ENCODE peak calls at places on chromosomes 11 and 22, in five cellular contexts. F, D, R, P and X are unnamed samples.

GRCh38 chr11:31246451-31247165 is 122.9 kb downstream of the DCDC1 start:
- DNase-seq in F (peak; percentile 18), D (no peak), R (peak; percentile 59), P (no peak), X (no peak)

GRCh38 chr11:75277211-75277805 is 36.7 kb downstream of the TPBGL start:
- DNase-seq in F (no peak), D (no peak), R (no peak), P (no peak), X (no peak)

GRCh38 chr11:108199446-108200321 is 22.8 kb downstream of the NPAT start:
- DNase-seq in F (peak; percentile 56), D (no peak), R (no peak), P (no peak), X (no peak)

GRCh38 chr11:62150887-62151736 is 27.3 kb downstream of the INCENP start:
- DNase-seq in F (no peak), D (no peak), R (no peak), P (no peak), X (peak; percentile 63)

GRCh38 chr11:4041731-4042391 is 52.7 kb upstream of the RRM1 start:
- DNase-seq in F (peak; percentile 52), D (no peak), R (no peak), P (no peak), X (no peak)

GRCh38 chr11:8661036-8661435 is 21.4 kb downstream of the TRIM66 start:
- DNase-seq in F (no peak), D (no peak), R (no peak), P (no peak), X (no peak)

GRCh38 chr11:393219-394033 is 583 bp upstream of the PKP3 start:
- DNase-seq in F (peak; percentile 57), D (no peak), R (peak; percentile 80), P (no peak), X (no peak)

GRCh38 chr11:64123102-64123434 is 42.8 kb downstream of the MACROD1 start:
- DNase-seq in F (no peak), D (peak; percentile 89), R (peak; percentile 70), P (no peak), X (no peak)

GRCh38 chr22:26406118-26406517 is 22.9 kb upstream of the ASPHD2 start:
- DNase-seq in F (peak; percentile 55), D (no peak), R (no peak), P (no peak), X (no peak)

GRCh38 chr11:66119348-66120133 is 49.5 kb downstream of the PACS1 start:
- DNase-seq in F (peak; percentile 94), D (no peak), R (no peak), P (no peak), X (no peak)

GRCh38 chr11:126700773-126701554 is 299.6 kb downstream of the KIRREL3 start:
- DNase-seq in F (no peak), D (no peak), R (no peak), P (no peak), X (no peak)

GRCh38 chr11:119743041-119743440 is 14.0 kb upstream of the NECTIN1 start:
- DNase-seq in F (no peak), D (no peak), R (no peak), P (no peak), X (no peak)

DNA sequence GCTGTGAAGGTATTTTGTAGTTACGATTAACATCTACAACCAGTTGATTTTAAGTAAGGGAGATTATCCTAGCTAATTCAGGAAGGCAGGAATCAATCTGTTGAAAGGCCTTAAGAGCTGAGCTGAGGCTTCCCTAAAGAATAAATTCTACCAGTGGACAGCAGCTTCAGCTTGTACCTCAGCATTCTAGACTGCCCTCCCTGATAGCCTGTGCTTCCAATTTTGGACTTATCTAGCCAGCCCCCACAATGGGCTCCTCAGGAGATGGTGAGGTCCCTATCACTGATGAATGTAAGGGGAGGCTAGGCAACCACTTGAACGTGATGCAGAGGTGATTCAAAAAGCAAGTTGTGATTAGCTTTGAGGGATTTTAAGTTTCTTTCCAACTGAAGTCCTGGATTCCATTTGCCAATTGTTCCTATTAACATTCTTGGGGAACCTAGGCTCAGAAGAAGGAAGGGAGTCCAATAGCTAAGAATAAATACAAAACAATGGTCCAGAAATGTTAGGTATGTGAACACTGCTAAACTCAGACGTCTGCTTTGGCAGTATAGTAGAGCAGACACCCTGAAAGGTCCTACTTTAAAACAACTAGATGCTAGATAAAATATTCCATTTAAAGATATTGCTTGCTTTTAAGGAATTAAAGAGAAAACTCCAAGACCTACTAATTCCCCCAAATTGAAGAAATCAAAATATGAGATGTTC is 404.3 kb upstream of the TENM4 start:
- DNase-seq in F (no peak), D (no peak), R (no peak), P (no peak), X (no peak)
- TF ChIP-seq CTCF in F (no peak), D (no peak), R (no peak), P (no peak), X (no peak)

GRCh38 chr11:45382133-45382878 is 96.2 kb upstream of the SYT13 start:
- DNase-seq in F (no peak), D (no peak), R (no peak), P (no peak), X (no peak)
- TF ChIP-seq CTCF in F (no peak), D (no peak), R (no peak), P (no peak), X (no peak)

DNA sequence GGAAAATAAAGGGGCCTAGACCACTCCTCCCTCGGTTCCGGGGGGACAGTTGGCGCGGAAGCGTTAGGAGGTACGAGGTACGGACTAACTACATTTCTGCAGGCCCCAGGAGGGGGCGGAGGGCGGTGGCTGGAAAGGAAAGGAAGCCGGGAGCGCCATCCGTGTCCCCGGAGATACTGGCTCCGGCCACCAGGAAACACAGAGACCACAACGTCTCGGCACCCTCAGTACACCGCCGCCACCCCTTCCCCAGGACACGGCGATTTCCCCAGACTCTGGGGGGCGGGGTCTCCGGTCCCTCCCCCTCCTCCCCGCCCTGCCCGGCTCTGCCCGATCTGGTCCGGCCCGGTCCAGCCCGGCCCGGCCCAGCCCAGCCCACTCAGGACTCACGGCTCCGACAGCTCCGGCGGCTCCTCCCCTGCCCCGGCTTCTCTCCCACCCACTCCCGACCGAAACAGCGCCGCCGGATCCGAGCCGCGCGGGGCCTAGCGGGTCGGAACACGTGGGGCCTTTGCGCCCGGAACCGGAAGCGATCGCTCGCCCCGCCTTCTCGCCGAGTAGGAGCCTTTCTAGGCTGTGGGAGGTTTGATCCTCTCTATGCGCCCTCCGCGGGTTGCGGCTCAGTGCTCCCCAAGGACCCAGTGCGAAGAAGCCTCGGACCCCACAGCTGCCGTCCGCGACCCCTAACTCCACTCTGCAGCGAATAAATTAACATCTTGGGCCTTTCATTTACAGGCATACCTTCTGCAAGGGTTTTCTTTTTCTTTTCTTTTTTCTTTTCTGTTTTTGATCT is at the start of gene ZNF202:
- DNase-seq in F (peak; percentile 90), D (peak; percentile 97), R (peak; percentile 85), P (peak; percentile 85), X (peak; percentile 41)
- TF ChIP-seq CTCF in F (peak; percentile 13), D (peak; percentile 20), R (no peak), P (peak; percentile 57), X (no peak)

DNA sequence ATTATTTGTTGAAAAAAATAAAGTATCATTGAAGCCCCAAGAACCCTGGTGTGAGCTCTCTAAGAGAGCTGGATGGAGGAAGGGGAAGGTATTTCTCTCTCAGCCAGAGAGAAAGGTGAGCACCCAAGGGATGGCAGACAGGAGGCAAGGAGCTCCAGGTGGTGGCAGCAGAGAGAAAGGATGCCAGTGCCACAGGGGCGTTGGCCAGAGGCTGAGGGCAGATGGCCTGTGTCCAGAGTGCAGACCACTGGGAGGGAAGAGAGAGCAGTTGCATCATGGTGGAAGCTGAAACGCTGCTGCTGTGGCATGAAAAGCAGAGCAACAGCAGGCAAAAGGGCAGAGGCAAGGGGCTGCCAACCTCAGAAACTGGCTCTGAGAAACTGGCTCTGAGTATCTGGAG is 8.5 kb downstream of the SPON1 start:
- DNase-seq in F (no peak), D (peak; percentile 39), R (no peak), P (no peak), X (no peak)
- TF ChIP-seq CTCF in F (peak; percentile 39), D (no peak), R (no peak), P (no peak), X (peak; percentile 61)

GRCh38 chr11:128506384-128506783 is 81.0 kb downstream of the ETS1 start:
- DNase-seq in F (no peak), D (no peak), R (no peak), P (no peak), X (no peak)
- TF ChIP-seq CTCF in F (peak; percentile 9), D (no peak), R (no peak), P (no peak), X (no peak)